ENCODE peak calls at places on chromosome 11, in five cellular contexts. B is AG04450, G is epithelial cell of proximal tubule, A is BJ, F is choroid plexus epithelial cell. N is an unnamed sample.

GRCh38 chr11:32072872-32073661 is 17.8 kb upstream of the RCN1 start:
- DNase-seq in B (no peak), G (no peak), A (no peak), F (no peak), N (no peak)

GRCh38 chr11:77038825-77039326 is 4.7 kb downstream of the B3GNT6 start:
- DNase-seq in B (no peak), G (no peak), A (no peak), F (no peak), N (no peak)

GRCh38 chr11:119433369-119433749 is 10.4 kb upstream of the THY1 start:
- DNase-seq in B (no peak), G (no peak), A (no peak), F (no peak), N (no peak)

GRCh38 chr11:28699701-28700100 is 591.5 kb downstream of the METTL15 start:
- DNase-seq in B (no peak), G (no peak), A (no peak), F (no peak), N (no peak)

GRCh38 chr11:108733479-108734116 is 68.7 kb downstream of the DDX10 start:
- DNase-seq in B (no peak), G (peak; percentile 58), A (peak; percentile 33), F (peak; percentile 75), N (no peak)

GRCh38 chr11:7571640-7572000 is 57.8 kb downstream of the PPFIBP2 start:
- DNase-seq in B (peak; percentile 46), G (no peak), A (no peak), F (peak; percentile 79), N (peak; percentile 84)

GRCh38 chr11:76321340-76321739 is 59.6 kb downstream of the THAP12 start:
- DNase-seq in B (no peak), G (no peak), A (no peak), F (no peak), N (no peak)

GRCh38 chr11:111762981-111763643 is 3.1 kb downstream of the PPP2R1B start:
- DNase-seq in B (no peak), G (no peak), A (no peak), F (peak; percentile 67), N (no peak)

GRCh38 chr11:119538748-119539147 is 115.8 kb upstream of the THY1 start:
- DNase-seq in B (no peak), G (no peak), A (peak; percentile 9), F (no peak), N (no peak)

GRCh38 chr11:111581341-111581740 is 20.9 kb upstream of the SIK2 start:
- DNase-seq in B (no peak), G (no peak), A (no peak), F (no peak), N (no peak)

GRCh38 chr11:68118753-68119448 is 2.3 kb downstream of the CHKA start:
- DNase-seq in B (no peak), G (no peak), A (no peak), F (peak; percentile 17), N (no peak)

GRCh38 chr11:129709801-129710398 is 105.7 kb upstream of the TMEM45B start:
- DNase-seq in B (no peak), G (no peak), A (no peak), F (no peak), N (peak; percentile 24)

GRCh38 chr11:14346303-14346702 is 12.7 kb downstream of the RRAS2 start:
- DNase-seq in B (no peak), G (no peak), A (no peak), F (no peak), N (no peak)

GRCh38 chr11:11577932-11578331 is 43.9 kb downstream of the GALNT18 start:
- DNase-seq in B (no peak), G (no peak), A (no peak), F (no peak), N (no peak)

GRCh38 chr11:67375320-67376021 is 2.1 kb upstream of the CLCF1 start:
- DNase-seq in B (no peak), G (no peak), A (no peak), F (no peak), N (no peak)

GRCh38 chr11:131640320-131640719 is 269.9 kb downstream of the NTM start:
- DNase-seq in B (no peak), G (no peak), A (no peak), F (no peak), N (no peak)

GRCh38 chr11:95867105-95867504 is 56.8 kb downstream of the MTMR2 start:
- DNase-seq in B (no peak), G (no peak), A (no peak), F (no peak), N (no peak)

GRCh38 chr11:65436412-65437032 is 13.9 kb downstream of the NEAT1 start:
- DNase-seq in B (no peak), G (no peak), A (no peak), F (peak; percentile 74), N (no peak)

DNA sequence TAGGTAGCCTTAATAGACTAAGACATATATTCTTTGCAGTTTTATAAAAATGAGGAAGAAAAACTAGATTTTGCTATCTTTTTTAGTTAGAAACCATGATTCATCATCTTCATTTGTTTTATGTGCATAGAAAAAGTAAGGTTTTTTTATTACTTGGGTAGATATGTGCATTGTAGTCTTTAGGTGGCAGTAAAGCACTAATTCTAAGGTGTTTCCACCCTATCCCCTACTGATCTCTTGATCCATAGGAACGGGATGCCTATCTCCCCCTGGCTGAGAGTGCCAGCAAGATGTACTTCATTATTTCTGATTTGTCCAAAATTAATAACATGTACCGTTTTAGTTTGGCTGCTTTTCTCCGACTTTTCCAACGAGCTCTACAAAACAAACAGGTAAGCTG is 148.1 kb downstream of the DYNC2H1 start:
- DNase-seq in B (no peak), G (no peak), A (no peak), F (peak; percentile 57), N (no peak)
- TF ChIP-seq CTCF in B (peak; percentile 59), G (peak; percentile 53), A (peak; percentile 19), F (peak; percentile 54), N (no peak)

GRCh38 chr11:116730241-116730561 is 42.6 kb downstream of the BUD13 start:
- DNase-seq in B (no peak), G (no peak), A (no peak), F (no peak), N (no peak)
- TF ChIP-seq CTCF in B (no peak), G (no peak), A (no peak), F (no peak), N (no peak)

GRCh38 chr11:18239655-18240054 is 3.1 kb upstream of the SAA4 start:
- DNase-seq in B (no peak), G (no peak), A (no peak), F (no peak), N (no peak)

GRCh38 chr11:18236664-18237356 is at the start of gene SAA4:
- DNase-seq in B (no peak), G (no peak), A (no peak), F (no peak), N (no peak)

GRCh38 chr11:18235394-18235926 is 1.1 kb downstream of the SAA4 start:
- DNase-seq in B (no peak), G (no peak), A (no peak), F (no peak), N (no peak)

GRCh38 chr11:18233912-18234311 is 2.7 kb downstream of the SAA4 start:
- DNase-seq in B (no peak), G (no peak), A (no peak), F (no peak), N (no peak)

DNA sequence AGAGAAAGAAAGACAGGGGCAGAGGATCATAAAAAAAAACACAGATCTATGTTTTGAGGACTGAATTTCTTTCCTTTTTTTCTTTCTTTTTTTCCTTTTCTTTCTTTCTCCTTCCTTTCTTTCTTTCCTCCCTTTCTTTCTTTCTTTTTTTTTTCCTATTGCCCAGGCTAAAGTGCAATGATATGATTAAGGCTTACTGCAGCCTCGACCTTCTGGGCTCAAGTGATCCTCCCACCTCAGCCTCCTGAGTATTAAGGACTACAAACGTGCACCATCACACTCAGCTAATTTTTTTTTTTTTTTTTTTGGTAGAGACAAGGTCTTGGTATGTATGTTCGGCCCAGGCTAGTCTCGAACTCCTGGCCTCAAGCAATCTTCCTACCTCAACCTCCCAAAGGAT is 667 bp downstream of the SAA4 start:
- DNase-seq in B (no peak), G (no peak), A (no peak), F (no peak), N (no peak)
- TF ChIP-seq CTCF in B (no peak), G (no peak), A (no peak), F (no peak), N (no peak)

GRCh38 chr11:1505480-1505879 is 18.9 kb upstream of the MOB2 start:
- DNase-seq in B (no peak), G (no peak), A (no peak), F (no peak), N (no peak)
- TF ChIP-seq CTCF in B (no peak), G (no peak), A (no peak), F (no peak), N (no peak)

DNA sequence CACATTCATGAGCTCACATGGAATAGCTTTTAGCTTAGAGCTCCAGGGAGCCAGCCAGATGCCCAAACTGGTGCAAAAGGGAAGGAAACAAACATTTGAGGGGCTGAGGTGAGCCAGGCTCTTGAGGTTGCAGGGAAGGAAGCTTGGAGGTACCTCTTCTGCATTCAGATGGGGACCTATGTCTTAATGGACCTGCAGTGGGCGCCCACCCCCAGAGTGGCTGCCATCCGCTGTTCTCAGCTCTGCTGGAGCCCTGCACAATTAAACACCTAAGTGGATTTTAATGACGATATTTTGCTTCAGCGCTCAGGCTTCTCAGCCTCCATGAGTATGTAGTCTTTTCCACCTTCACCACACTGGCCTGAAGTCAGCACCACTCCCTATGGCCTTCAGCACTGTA is 100.8 kb downstream of the LDLRAD3 start:
- DNase-seq in B (no peak), G (no peak), A (no peak), F (no peak), N (no peak)
- TF ChIP-seq CTCF in B (no peak), G (no peak), A (no peak), F (no peak), N (no peak)

GRCh38 chr11:61183645-61184044 is 19.7 kb upstream of the PGA3 start:
- DNase-seq in B (no peak), G (no peak), A (no peak), F (no peak), N (no peak)
- TF ChIP-seq CTCF in B (peak; percentile 32), G (peak; percentile 5), A (no peak), F (peak; percentile 2), N (no peak)

GRCh38 chr11:133075351-133075750 is 456.9 kb downstream of the OPCML start:
- DNase-seq in B (no peak), G (no peak), A (no peak), F (no peak), N (no peak)

GRCh38 chr11:133081020-133081419 is 451.3 kb downstream of the OPCML start:
- DNase-seq in B (no peak), G (no peak), A (no peak), F (no peak), N (no peak)

GRCh38 chr11:133078012-133078411 is 454.3 kb downstream of the OPCML start:
- DNase-seq in B (no peak), G (no peak), A (no peak), F (no peak), N (no peak)

GRCh38 chr11:133081730-133082452 is 450.4 kb downstream of the OPCML start:
- DNase-seq in B (no peak), G (no peak), A (no peak), F (no peak), N (no peak)

GRCh38 chr11:133078591-133079179 is 453.6 kb downstream of the OPCML start:
- DNase-seq in B (no peak), G (peak; percentile 9), A (no peak), F (peak; percentile 57), N (peak; percentile 56)
- TF ChIP-seq CTCF in B (peak; percentile 69), G (peak; percentile 81), A (peak; percentile 91), F (peak; percentile 76), N (peak; percentile 69)

N was measured in mesothelial cell of epicardium.